ENCODE peak calls at places on chromosomes 7 and 10, in nine cellular contexts. K is A549, X is progenitor cell of endocrine pancreas, D is RWPE1, F is HFFc6, M is body of pancreas, J is lower leg skin, O is AG04450, Y is foreskin keratinocyte. I is an unnamed sample.

GRCh38 chr7:70693690-70694356 is 438.1 kb upstream of the GALNT17 start:
- DNase-seq in D (peak; percentile 31), M (peak; percentile 59), J (peak; percentile 51), O (no peak), Y (no peak), F (no peak), K (peak; percentile 38), X (peak; percentile 57), I (no peak)

GRCh38 chr10:117616179-117616578 is 73.6 kb downstream of the EMX2 start:
- DNase-seq in M (no peak), D (no peak), Y (no peak), F (no peak), X (no peak), J (no peak), O (no peak), K (no peak), I (no peak)

GRCh38 chr7:47513741-47514241 is 68.1 kb downstream of the TNS3 start:
- DNase-seq in O (peak; percentile 94), X (no peak), D (no peak), J (no peak), Y (no peak), F (peak; percentile 86), M (no peak), K (no peak), I (no peak)

GRCh38 chr7:135645296-135645904 is 16.9 kb upstream of the STMP1 start:
- DNase-seq in Y (no peak), M (no peak), D (peak; percentile 14), F (peak; percentile 52), X (no peak), O (no peak), K (peak; percentile 55), J (no peak), I (no peak)

GRCh38 chr7:133602291-133602690 is 349.4 kb downstream of the EXOC4 start:
- DNase-seq in X (no peak), D (no peak), K (no peak), O (no peak), Y (peak; percentile 7), J (no peak), M (no peak), F (peak; percentile 5), I (no peak)

GRCh38 chr10:14530465-14530864 is 199.7 kb upstream of the FRMD4A start:
- DNase-seq in X (no peak), F (peak; percentile 29), M (no peak), Y (no peak), J (no peak), O (no peak), K (no peak), D (no peak), I (no peak)

GRCh38 chr7:149833495-149834130 is 4.6 kb upstream of the ZNF862 start:
- DNase-seq in X (no peak), O (no peak), D (no peak), Y (no peak), J (no peak), M (no peak), K (no peak), F (no peak), I (peak; percentile 68)

GRCh38 chr10:33901166-33901565 is 566.7 kb upstream of the NRP1 start:
- DNase-seq in K (no peak), O (peak; percentile 41), J (no peak), F (peak; percentile 39), Y (no peak), M (no peak), X (no peak), D (peak; percentile 44), I (no peak)

GRCh38 chr7:69445549-69445948 is 152.7 kb upstream of the AUTS2 start:
- DNase-seq in O (no peak), J (no peak), Y (no peak), X (no peak), K (no peak), F (no peak), M (no peak), D (no peak), I (no peak)

GRCh38 chr7:114047889-114048288 is 129.1 kb upstream of the PPP1R3A start:
- DNase-seq in K (no peak), J (no peak), O (peak; percentile 42), X (no peak), M (no peak), Y (peak; percentile 21), D (peak; percentile 4), F (no peak), I (no peak)

GRCh38 chr10:106078796-106079576 is 1085.5 kb downstream of the SORCS1 start:
- DNase-seq in F (no peak), K (no peak), O (no peak), J (no peak), M (no peak), D (no peak), Y (peak; percentile 37), X (no peak), I (no peak)

GRCh38 chr7:82527831-82528230 is 84.3 kb upstream of the CACNA2D1 start:
- DNase-seq in Y (peak; percentile 13), D (no peak), M (no peak), F (no peak), K (no peak), O (no peak), J (no peak), X (no peak), I (no peak)

GRCh38 chr10:102167861-102168260 is 15.7 kb downstream of the NOLC1 start:
- DNase-seq in O (no peak), J (no peak), F (no peak), K (no peak), M (no peak), X (no peak), Y (no peak), D (no peak), I (no peak)

GRCh38 chr7:144854839-144855424 is 19.1 kb upstream of the TPK1 start:
- DNase-seq in J (no peak), F (peak; percentile 1), K (peak; percentile 52), X (no peak), Y (no peak), D (peak; percentile 36), O (no peak), M (no peak), I (no peak)

GRCh38 chr7:94432799-94433198 is 38.1 kb downstream of the COL1A2 start:
- DNase-seq in O (no peak), X (no peak), J (no peak), Y (no peak), D (no peak), K (no peak), F (peak; percentile 59), M (no peak), I (no peak)

GRCh38 chr10:89278034-89278535 is 23.8 kb upstream of the IFIT2 start:
- DNase-seq in M (peak; percentile 52), K (peak; percentile 86), X (no peak), D (peak; percentile 95), Y (peak; percentile 98), O (peak; percentile 93), J (peak; percentile 87), F (peak; percentile 96), I (no peak)

GRCh38 chr10:4686644-4686996 is 139.4 kb upstream of the AKR1E2 start:
- DNase-seq in F (peak; percentile 67), J (no peak), O (no peak), M (no peak), K (peak; percentile 77), D (peak; percentile 88), Y (peak; percentile 99), X (no peak), I (no peak)

GRCh38 chr10:14592026-14592425 is 182.7 kb downstream of the FAM107B start:
- DNase-seq in K (no peak), F (no peak), X (no peak), O (no peak), M (no peak), Y (no peak), J (no peak), D (peak; percentile 57), I (no peak)

GRCh38 chr10:117461766-117462423 is 80.7 kb upstream of the EMX2 start:
- DNase-seq in X (no peak), K (peak; percentile 77), J (peak; percentile 88), F (peak; percentile 98), O (no peak), Y (peak; percentile 89), D (peak; percentile 96), M (no peak), I (no peak)

GRCh38 chr7:73681031-73681430 is 2.2 kb downstream of the DNAJC30 start:
- DNase-seq in X (no peak), K (no peak), Y (no peak), O (no peak), M (no peak), J (no peak), F (peak; percentile 45), D (no peak), I (no peak)

GRCh38 chr7:18119985-18120384 is 92.3 kb upstream of the PRPS1L1 start:
- DNase-seq in M (no peak), O (no peak), J (no peak), F (no peak), X (no peak), K (peak; percentile 7), Y (no peak), D (no peak), I (no peak)

GRCh38 chr10:106182542-106182941 is 982.0 kb downstream of the SORCS1 start:
- DNase-seq in Y (no peak), J (no peak), O (no peak), M (peak; percentile 20), D (no peak), X (no peak), K (no peak), F (no peak), I (no peak)

GRCh38 chr7:92134271-92135099 is at the start of gene CYP51A1:
- DNase-seq in J (peak; percentile 93), D (peak; percentile 89), M (peak; percentile 94), O (peak; percentile 72), X (peak; percentile 89), Y (peak; percentile 89), F (peak; percentile 79), K (peak; percentile 95), I (peak; percentile 96)
- TF ChIP-seq CTCF in J (no peak), D (no peak), M (peak; percentile 33), O (no peak), X (peak; percentile 25), Y (peak; percentile 1), F (peak; percentile 32), K (no peak), I (peak; percentile 41)

GRCh38 chr10:11113156-11113555 is 95.5 kb downstream of the CELF2 start:
- DNase-seq in K (no peak), M (no peak), F (no peak), O (no peak), Y (no peak), X (no peak), D (no peak), J (no peak), I (no peak)
- TF ChIP-seq CTCF in K (peak; percentile 7), M (no peak), F (peak; percentile 62), O (peak; percentile 17), Y (peak; percentile 13), X (peak; percentile 15), D (no peak), J (no peak), I (peak; percentile 54)

GRCh38 chr7:200290-200689 is 7.9 kb downstream of the FAM20C start:
- DNase-seq in D (no peak), M (no peak), K (no peak), F (no peak), O (no peak), X (no peak), Y (no peak), J (no peak), I (no peak)
- TF ChIP-seq CTCF in D (no peak), M (no peak), K (no peak), F (no peak), O (no peak), X (no peak), Y (no peak), J (no peak), I (no peak)

DNA sequence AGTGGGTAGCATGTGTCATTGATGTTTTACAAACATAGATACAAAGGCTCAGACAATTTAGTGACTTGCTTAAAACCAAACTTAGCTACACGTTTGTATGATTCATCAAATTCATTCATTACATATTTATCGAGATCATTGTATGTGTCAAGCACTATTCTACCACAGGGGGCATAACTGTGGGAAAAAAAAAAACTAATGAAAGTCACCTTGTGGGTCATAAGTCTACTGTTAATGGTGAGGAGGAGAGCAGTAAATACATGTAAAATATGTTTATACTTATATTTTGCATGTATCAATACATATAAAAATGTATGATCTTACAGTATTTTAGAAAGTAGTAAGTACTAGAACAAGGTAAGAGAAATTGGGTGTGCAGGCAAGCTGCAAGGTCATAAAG is 933.8 kb downstream of the IPMK start:
- DNase-seq in O (no peak), F (no peak), K (no peak), D (no peak), X (no peak), Y (no peak), M (no peak), J (no peak), I (no peak)
- TF ChIP-seq CTCF in O (no peak), F (peak; percentile 51), K (no peak), D (no peak), X (no peak), Y (no peak), M (no peak), J (no peak), I (peak; percentile 33)

I was measured in chondrocyte.